ENCODE peak calls at places on chromosomes 5 and 9, in ten cellular contexts. One of them, this sample, is unnamed.

GRCh38 chr9:93387791-93388190 is 63.7 kb upstream of the FAM120A start:
- DNase-seq in GM04504: no peak
- DNase-seq in activated naive CD4-positive, alpha-beta T cell treated with Interleukin-2 at 50 U/mL for 16 hours: no peak
- DNase-seq in RKO: no peak
- DNase-seq in NCI-H2107: no peak
- DNase-seq in type B pancreatic cell: no peak
- DNase-seq in GM23248: no peak
- DNase-seq in amniotic epithelial cell: no peak
- DNase-seq in central memory CD4-positive, alpha-beta T cell: no peak
- DNase-seq in progenitor cell of endocrine pancreas: no peak
- DNase-seq in this sample: no peak

GRCh38 chr9:137301086-137301947 is 754 bp downstream of the NRARP start:
- DNase-seq in GM04504: no peak
- DNase-seq in activated naive CD4-positive, alpha-beta T cell treated with Interleukin-2 at 50 U/mL for 16 hours: peak; percentile 41
- DNase-seq in RKO: peak; percentile 88
- DNase-seq in NCI-H2107: no peak
- DNase-seq in type B pancreatic cell: no peak
- DNase-seq in GM23248: peak; percentile 59
- DNase-seq in amniotic epithelial cell: peak; percentile 53
- DNase-seq in central memory CD4-positive, alpha-beta T cell: no peak
- DNase-seq in progenitor cell of endocrine pancreas: peak; percentile 54
- DNase-seq in this sample: no peak

GRCh38 chr9:38227656-38228055 is 158.6 kb upstream of the SHB start:
- DNase-seq in GM04504: no peak
- DNase-seq in activated naive CD4-positive, alpha-beta T cell treated with Interleukin-2 at 50 U/mL for 16 hours: no peak
- DNase-seq in RKO: no peak
- DNase-seq in NCI-H2107: no peak
- DNase-seq in type B pancreatic cell: peak; percentile 55
- DNase-seq in GM23248: peak; percentile 45
- DNase-seq in amniotic epithelial cell: peak; percentile 22
- DNase-seq in central memory CD4-positive, alpha-beta T cell: no peak
- DNase-seq in progenitor cell of endocrine pancreas: no peak
- DNase-seq in this sample: no peak

GRCh38 chr9:8622222-8622802 is 822.7 kb upstream of the DMAC1 start:
- DNase-seq in GM04504: no peak
- DNase-seq in activated naive CD4-positive, alpha-beta T cell treated with Interleukin-2 at 50 U/mL for 16 hours: no peak
- DNase-seq in RKO: no peak
- DNase-seq in NCI-H2107: no peak
- DNase-seq in type B pancreatic cell: no peak
- DNase-seq in GM23248: no peak
- DNase-seq in amniotic epithelial cell: no peak
- DNase-seq in central memory CD4-positive, alpha-beta T cell: no peak
- DNase-seq in progenitor cell of endocrine pancreas: no peak
- DNase-seq in this sample: no peak

GRCh38 chr5:129459485-129460120 is 495 bp upstream of the ADAMTS19 start:
- DNase-seq in GM04504: no peak
- DNase-seq in activated naive CD4-positive, alpha-beta T cell treated with Interleukin-2 at 50 U/mL for 16 hours: no peak
- DNase-seq in RKO: no peak
- DNase-seq in NCI-H2107: no peak
- DNase-seq in type B pancreatic cell: peak; percentile 70
- DNase-seq in GM23248: peak; percentile 14
- DNase-seq in amniotic epithelial cell: peak; percentile 41
- DNase-seq in central memory CD4-positive, alpha-beta T cell: no peak
- DNase-seq in progenitor cell of endocrine pancreas: peak; percentile 46
- DNase-seq in this sample: no peak

GRCh38 chr5:89847743-89848142 is 561.8 kb downstream of the CETN3 start:
- DNase-seq in GM04504: no peak
- DNase-seq in activated naive CD4-positive, alpha-beta T cell treated with Interleukin-2 at 50 U/mL for 16 hours: no peak
- DNase-seq in RKO: peak; percentile 36
- DNase-seq in NCI-H2107: no peak
- DNase-seq in type B pancreatic cell: no peak
- DNase-seq in GM23248: peak; percentile 62
- DNase-seq in amniotic epithelial cell: peak; percentile 19
- DNase-seq in central memory CD4-positive, alpha-beta T cell: no peak
- DNase-seq in progenitor cell of endocrine pancreas: no peak
- DNase-seq in this sample: no peak

GRCh38 chr9:125356032-125356431 is 94.4 kb downstream of the GAPVD1 start:
- DNase-seq in GM04504: no peak
- DNase-seq in activated naive CD4-positive, alpha-beta T cell treated with Interleukin-2 at 50 U/mL for 16 hours: no peak
- DNase-seq in RKO: no peak
- DNase-seq in NCI-H2107: no peak
- DNase-seq in type B pancreatic cell: no peak
- DNase-seq in GM23248: no peak
- DNase-seq in amniotic epithelial cell: no peak
- DNase-seq in central memory CD4-positive, alpha-beta T cell: no peak
- DNase-seq in progenitor cell of endocrine pancreas: no peak
- DNase-seq in this sample: no peak

GRCh38 chr9:89225587-89225986 is 47.0 kb upstream of the SHC3 start:
- DNase-seq in GM04504: no peak
- DNase-seq in activated naive CD4-positive, alpha-beta T cell treated with Interleukin-2 at 50 U/mL for 16 hours: no peak
- DNase-seq in RKO: no peak
- DNase-seq in NCI-H2107: no peak
- DNase-seq in type B pancreatic cell: no peak
- DNase-seq in GM23248: peak; percentile 36
- DNase-seq in amniotic epithelial cell: peak; percentile 72
- DNase-seq in central memory CD4-positive, alpha-beta T cell: no peak
- DNase-seq in progenitor cell of endocrine pancreas: no peak
- DNase-seq in this sample: no peak

GRCh38 chr9:97848582-97849237 is 4.3 kb upstream of the FOXE1 start:
- DNase-seq in GM04504: no peak
- DNase-seq in activated naive CD4-positive, alpha-beta T cell treated with Interleukin-2 at 50 U/mL for 16 hours: peak; percentile 30
- DNase-seq in RKO: no peak
- DNase-seq in NCI-H2107: no peak
- DNase-seq in type B pancreatic cell: no peak
- DNase-seq in GM23248: peak; percentile 39
- DNase-seq in amniotic epithelial cell: no peak
- DNase-seq in central memory CD4-positive, alpha-beta T cell: peak; percentile 19
- DNase-seq in progenitor cell of endocrine pancreas: no peak
- DNase-seq in this sample: no peak

GRCh38 chr5:176878463-176878862 is 20.7 kb downstream of the HK3 start:
- DNase-seq in GM04504: no peak
- DNase-seq in activated naive CD4-positive, alpha-beta T cell treated with Interleukin-2 at 50 U/mL for 16 hours: no peak
- DNase-seq in RKO: no peak
- DNase-seq in NCI-H2107: no peak
- DNase-seq in type B pancreatic cell: no peak
- DNase-seq in GM23248: no peak
- DNase-seq in amniotic epithelial cell: no peak
- DNase-seq in central memory CD4-positive, alpha-beta T cell: no peak
- DNase-seq in progenitor cell of endocrine pancreas: no peak
- DNase-seq in this sample: no peak

GRCh38 chr9:75001719-75002421 is 26.2 kb downstream of the CARNMT1 start:
- DNase-seq in GM04504: peak; percentile 63
- DNase-seq in activated naive CD4-positive, alpha-beta T cell treated with Interleukin-2 at 50 U/mL for 16 hours: no peak
- DNase-seq in RKO: peak; percentile 87
- DNase-seq in NCI-H2107: peak; percentile 18
- DNase-seq in type B pancreatic cell: no peak
- DNase-seq in GM23248: peak; percentile 78
- DNase-seq in amniotic epithelial cell: peak; percentile 82
- DNase-seq in central memory CD4-positive, alpha-beta T cell: peak; percentile 60
- DNase-seq in progenitor cell of endocrine pancreas: no peak
- DNase-seq in this sample: no peak

GRCh38 chr9:27053369-27054057 is 48.0 kb upstream of the LRRC19 start:
- DNase-seq in GM04504: no peak
- DNase-seq in activated naive CD4-positive, alpha-beta T cell treated with Interleukin-2 at 50 U/mL for 16 hours: no peak
- DNase-seq in RKO: no peak
- DNase-seq in NCI-H2107: no peak
- DNase-seq in type B pancreatic cell: no peak
- DNase-seq in GM23248: no peak
- DNase-seq in amniotic epithelial cell: peak; percentile 68
- DNase-seq in central memory CD4-positive, alpha-beta T cell: no peak
- DNase-seq in progenitor cell of endocrine pancreas: no peak
- DNase-seq in this sample: no peak

GRCh38 chr5:97192580-97193421 is 9.8 kb upstream of the RIOK2 start:
- DNase-seq in GM04504: no peak
- DNase-seq in activated naive CD4-positive, alpha-beta T cell treated with Interleukin-2 at 50 U/mL for 16 hours: no peak
- DNase-seq in RKO: no peak
- DNase-seq in NCI-H2107: peak; percentile 12
- DNase-seq in type B pancreatic cell: no peak
- DNase-seq in GM23248: no peak
- DNase-seq in amniotic epithelial cell: no peak
- DNase-seq in central memory CD4-positive, alpha-beta T cell: no peak
- DNase-seq in progenitor cell of endocrine pancreas: no peak
- DNase-seq in this sample: no peak

This sample was measured in mesenteric fat pad.